ENCODE peak calls at places on chromosomes 6 and 20, in four cellular contexts. K is astrocyte, N is H7, O is cardiac muscle cell. I is an unnamed sample.

GRCh38 chr20:25327521-25328235 is 63.0 kb downstream of the ABHD12 start:
- DNase-seq in K (peak; percentile 32), O (no peak), N (no peak), I (no peak)

GRCh38 chr6:10418361-10418861 is 3.5 kb upstream of the TFAP2A start:
- DNase-seq in O (no peak), N (no peak), K (no peak), I (no peak)

GRCh38 chr20:373171-373890 is 7.2 kb upstream of the TRIB3 start:
- DNase-seq in K (peak; percentile 41), N (peak; percentile 71), O (peak; percentile 94), I (no peak)

GRCh38 chr6:150269857-150270223 is 99.0 kb upstream of the IYD start:
- DNase-seq in O (no peak), K (peak; percentile 93), N (no peak), I (no peak)

GRCh38 chr6:79042088-79042798 is 35.8 kb downstream of the PHIP start:
- DNase-seq in O (no peak), N (no peak), K (no peak), I (no peak)

GRCh38 chr20:63235399-63235983 is at the start of gene BIRC7:
- DNase-seq in K (no peak), N (no peak), O (no peak), I (no peak)

GRCh38 chr6:131807644-131808459 is at the start of gene ENPP1:
- DNase-seq in K (peak; percentile 47), N (peak; percentile 89), O (peak; percentile 64), I (peak; percentile 77)

GRCh38 chr6:22294301-22294700 is 2.5 kb downstream of the PRL start:
- DNase-seq in O (no peak), N (no peak), K (no peak), I (no peak)

GRCh38 chr6:93177451-93177850 is 241.9 kb downstream of the EPHA7 start:
- DNase-seq in O (no peak), K (no peak), N (no peak), I (no peak)

GRCh38 chr6:1607236-1607556 is 2.5 kb upstream of the FOXC1 start:
- DNase-seq in K (no peak), O (no peak), N (no peak), I (no peak)

GRCh38 chr20:57166568-57167291 is 99.7 kb downstream of the BMP7 start:
- DNase-seq in K (no peak), O (no peak), N (no peak), I (no peak)

GRCh38 chr6:112269979-112270378 is 15.6 kb upstream of the LAMA4 start:
- DNase-seq in K (no peak), N (no peak), O (no peak), I (no peak)

GRCh38 chr6:42745083-42745637 is 743 bp downstream of the TBCC start:
- DNase-seq in N (peak; percentile 53), O (peak; percentile 27), K (no peak), I (peak; percentile 51)

GRCh38 chr6:47247227-47247797 is 62.4 kb downstream of the TNFRSF21 start:
- DNase-seq in N (no peak), K (no peak), O (peak; percentile 49), I (no peak)

GRCh38 chr20:50692553-50692933 is 1.2 kb upstream of the RIPOR3 start:
- DNase-seq in O (no peak), K (no peak), N (no peak), I (no peak)

GRCh38 chr20:50690562-50690978 is 772 bp downstream of the RIPOR3 start:
- DNase-seq in N (no peak), K (no peak), O (no peak), I (no peak)

GRCh38 chr20:50693001-50693400 is 1.7 kb upstream of the RIPOR3 start:
- DNase-seq in N (no peak), K (no peak), O (peak; percentile 26), I (no peak)

GRCh38 chr20:50690979-50691584 is at the start of gene RIPOR3:
- DNase-seq in K (peak; percentile 12), N (peak; percentile 79), O (peak; percentile 49), I (peak; percentile 45)

DNA sequence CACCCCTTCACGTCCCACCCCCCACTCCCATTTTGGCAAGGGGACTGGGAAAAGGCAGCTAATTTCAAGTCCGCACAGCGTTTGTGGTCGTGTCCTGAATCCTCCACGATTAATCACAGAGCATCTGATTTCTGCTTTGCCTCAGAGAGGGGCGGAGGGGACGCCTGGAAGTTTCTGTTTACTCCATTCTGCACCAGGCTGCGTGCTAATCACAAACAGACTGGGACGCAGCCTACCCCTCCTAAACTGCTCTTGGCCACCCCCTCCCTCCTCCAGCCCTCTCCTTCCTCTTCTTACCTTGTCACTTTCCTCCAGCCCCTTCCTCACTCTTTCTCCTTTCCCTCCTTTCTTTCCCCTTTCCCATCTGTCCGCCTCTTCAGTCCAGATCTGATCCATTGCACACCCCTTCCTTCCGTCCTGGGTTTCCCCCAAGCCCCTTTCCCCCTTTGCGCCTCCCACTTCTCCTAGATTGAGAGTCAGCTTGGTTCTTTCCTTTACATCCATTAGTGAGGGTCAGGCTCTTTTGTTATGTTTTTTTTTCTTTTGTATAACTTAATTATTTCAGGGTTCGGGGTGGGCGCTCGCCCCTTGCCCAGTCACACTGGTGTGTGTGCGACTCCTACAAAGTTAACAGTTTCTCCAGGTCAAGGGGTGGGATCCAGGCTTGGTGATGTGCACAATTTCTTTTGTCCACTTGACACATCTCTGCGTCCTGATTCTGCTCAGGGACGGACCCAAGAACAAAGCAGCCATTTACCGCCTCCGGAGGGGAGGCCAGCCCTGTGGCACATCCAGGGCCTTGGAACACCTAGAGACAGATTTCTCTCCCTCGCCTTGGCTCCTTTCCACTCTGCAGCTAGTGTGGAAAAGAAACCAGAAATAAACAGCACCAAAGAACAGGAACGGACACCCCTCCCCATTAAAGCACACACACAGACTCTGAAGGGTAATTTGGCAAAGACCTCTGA is 527 bp upstream of the RIPOR3 start:
- DNase-seq in K (peak; percentile 45), N (peak; percentile 77), O (peak; percentile 76), I (no peak)
- H3K4me3 ChIP-seq in K (peak overlapping the region; percentile 52), N (peak overlapping the region; percentile 47), O (peak overlapping the region; percentile 16), I (peak overlapping the region; percentile 41)

GRCh38 chr20:19934792-19935491 is 82.2 kb upstream of the NAA20 start:
- DNase-seq in K (no peak), O (no peak), N (no peak), I (peak; percentile 34)

GRCh38 chr20:19935842-19936241 is 81.3 kb upstream of the NAA20 start:
- DNase-seq in O (no peak), N (no peak), K (no peak), I (no peak)

GRCh38 chr20:19938421-19938787 is 78.8 kb upstream of the NAA20 start:
- DNase-seq in O (no peak), N (no peak), K (no peak), I (no peak)

GRCh38 chr20:19936801-19937583 is 80.2 kb upstream of the NAA20 start:
- DNase-seq in K (no peak), O (no peak), N (no peak), I (no peak)

DNA sequence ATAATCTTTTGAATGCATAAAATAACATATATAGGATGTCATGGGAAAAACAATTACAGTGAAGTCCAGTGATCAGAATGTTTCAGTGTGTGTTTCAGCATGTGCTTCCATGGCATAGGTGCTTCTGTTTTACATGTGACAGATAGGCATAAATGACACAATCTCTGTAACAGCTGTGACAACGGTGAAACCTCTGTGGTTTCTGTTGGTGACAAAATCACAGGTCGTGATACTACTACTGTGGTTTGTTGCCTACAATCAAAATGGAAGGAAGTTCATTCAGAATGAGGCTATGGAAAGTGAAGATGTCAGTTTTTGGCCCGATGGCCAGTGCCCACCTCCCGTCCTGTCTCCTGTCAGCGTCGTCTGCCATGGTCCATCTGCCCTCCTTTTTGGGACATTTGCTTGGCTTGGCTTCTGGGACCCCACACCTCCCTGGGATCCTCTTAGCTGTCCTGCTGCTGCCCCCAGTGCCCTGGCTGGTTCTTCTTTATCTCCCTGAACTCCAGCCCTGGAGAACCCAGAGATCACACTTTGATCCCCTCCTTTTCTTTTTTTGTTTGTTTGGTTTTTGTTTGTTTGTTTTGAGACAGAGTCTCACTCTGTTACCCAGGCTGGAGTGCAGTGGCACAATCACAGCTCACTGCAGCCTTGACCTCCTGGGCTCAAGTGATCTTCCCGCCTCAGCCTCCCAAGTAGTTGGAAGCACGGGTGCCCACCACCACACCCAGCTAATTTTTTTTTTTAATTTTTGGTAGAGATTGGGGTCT is 79.3 kb upstream of the NAA20 start:
- DNase-seq in O (no peak), K (no peak), N (no peak), I (no peak)
- H3K4me3 ChIP-seq in O (no peak overlapping the region), K (no peak overlapping the region), N (no peak overlapping the region), I (no peak overlapping the region)

GRCh38 chr20:4925842-4926530 is 75.3 kb downstream of the SLC23A2 start:
- DNase-seq in O (peak; percentile 85), K (peak; percentile 87), N (no peak), I (peak; percentile 59)
- H3K4me3 ChIP-seq in O (no peak overlapping the region), K (peak overlapping the region; percentile 4), N (no peak overlapping the region), I (no peak overlapping the region)

GRCh38 chr20:24096256-24096655 is 107.7 kb upstream of the GGTLC1 start:
- DNase-seq in N (no peak), K (no peak), O (no peak), I (no peak)

GRCh38 chr20:24097506-24098245 is 109.1 kb upstream of the GGTLC1 start:
- DNase-seq in K (no peak), O (no peak), N (no peak), I (no peak)

GRCh38 chr20:24095753-24096152 is 107.2 kb upstream of the GGTLC1 start:
- DNase-seq in O (no peak), N (no peak), K (no peak), I (no peak)

GRCh38 chr20:24095303-24095702 is 106.7 kb upstream of the GGTLC1 start:
- DNase-seq in O (no peak), K (no peak), N (no peak), I (no peak)

GRCh38 chr20:24097051-24097450 is 108.5 kb upstream of the GGTLC1 start:
- DNase-seq in K (no peak), O (peak; percentile 69), N (no peak), I (no peak)
- H3K4me3 ChIP-seq in K (no peak overlapping the region), O (no peak overlapping the region), N (no peak overlapping the region), I (no peak overlapping the region)

GRCh38 chr6:133699986-133700385 is 188.9 kb upstream of the TCF21 start:
- DNase-seq in K (no peak), N (no peak), O (no peak), I (no peak)
- H3K4me3 ChIP-seq in K (no peak overlapping the region), N (no peak overlapping the region), O (no peak overlapping the region), I (no peak overlapping the region)

GRCh38 chr6:41733707-41734665 is 1.4 kb downstream of the TFEB start:
- DNase-seq in K (peak; percentile 47), N (peak; percentile 97), O (peak; percentile 80), I (peak; percentile 80)
- H3K4me3 ChIP-seq in K (peak overlapping the region; percentile 62), N (peak overlapping the region; percentile 52), O (peak overlapping the region; percentile 68), I (peak overlapping the region; percentile 63)

DNA sequence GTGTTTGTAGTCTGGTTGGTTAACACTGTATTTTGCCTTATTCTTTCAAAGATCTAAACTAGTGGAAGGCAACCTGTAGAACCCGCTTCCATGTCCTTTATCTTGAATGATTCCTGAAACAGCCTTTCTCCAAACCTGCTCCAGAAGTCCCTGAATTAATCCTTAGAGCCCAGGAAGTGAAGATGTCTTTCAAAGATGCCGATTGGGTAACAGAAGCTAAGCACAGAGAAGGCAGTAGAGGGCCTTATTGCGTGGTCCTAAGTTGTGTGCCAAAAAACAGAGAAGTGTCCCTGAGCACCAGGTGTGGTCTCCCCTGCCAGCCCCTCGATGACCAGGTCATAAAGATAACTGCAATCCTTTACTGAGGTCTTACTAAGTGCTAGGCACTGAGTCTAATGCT is 19.1 kb upstream of the ZSCAN16 start:
- DNase-seq in O (peak; percentile 26), K (peak; percentile 14), N (peak; percentile 48), I (no peak)
- H3K4me3 ChIP-seq in O (peak overlapping the region; percentile 52), K (peak overlapping the region; percentile 79), N (peak overlapping the region; percentile 76), I (peak overlapping the region; percentile 79)

I was measured in ovary.